ENCODE peak calls at places on chromosomes 12 and 14, in six cellular contexts. N is HEK293T; F is AG09309; J is activated gamma-delta T cell treated with Interleukin-2 at 50 U/mL for 16 hours; K is activated T-helper 1 cell treated with anti-CD3 and anti-CD28 coated beads, Interleukin-2, amount 50 U/mL, for 16 hours; L is left lung. X is an unnamed sample.

GRCh38 chr14:88168498-88169165 is 154.4 kb downstream of the KCNK10 start:
- DNase-seq in N (peak), F (no peak), J (peak), K (peak), L (peak), X (no peak)

GRCh38 chr12:78871566-78871965 is 7.0 kb downstream of the SYT1 start:
- DNase-seq in N (no peak), F (no peak), J (no peak), K (no peak), L (no peak), X (no peak)

GRCh38 chr12:105464426-105464825 is 133.9 kb downstream of the C12orf75 start:
- DNase-seq in N (no peak), F (no peak), J (no peak), K (no peak), L (no peak), X (no peak)

GRCh38 chr14:22883191-22883976 is at the start of gene REM2:
- DNase-seq in N (no peak), F (no peak), J (no peak), K (no peak), L (no peak), X (no peak)

GRCh38 chr12:47268501-47269459 is 189.0 kb upstream of the AMIGO2 start:
- DNase-seq in N (no peak), F (no peak), J (no peak), K (no peak), L (no peak), X (no peak)

GRCh38 chr12:110421159-110421661 is 17.7 kb upstream of the ANAPC7 start:
- DNase-seq in N (no peak), F (no peak), J (no peak), K (no peak), L (no peak), X (no peak)

GRCh38 chr12:106108187-106108816 is 30.5 kb downstream of the NUAK1 start:
- DNase-seq in N (no peak), F (no peak), J (no peak), K (no peak), L (no peak), X (no peak)

GRCh38 chr12:123036471-123037285 is 56.2 kb downstream of the ARL6IP4 start:
- DNase-seq in N (no peak), F (no peak), J (no peak), K (no peak), L (no peak), X (no peak)

GRCh38 chr12:90102957-90103652 is 394.5 kb upstream of the ATP2B1 start:
- DNase-seq in N (peak), F (no peak), J (no peak), K (no peak), L (no peak), X (no peak)

GRCh38 chr12:123608192-123608591 is 6.3 kb downstream of the DDX55 start:
- DNase-seq in N (no peak), F (no peak), J (no peak), K (no peak), L (no peak), X (no peak)

GRCh38 chr14:61479746-61480502 is 158.5 kb downstream of the PRKCH start:
- DNase-seq in N (no peak), F (no peak), J (no peak), K (no peak), L (no peak), X (no peak)

GRCh38 chr12:60981473-60981872 is 1278.7 kb upstream of the USP15 start:
- DNase-seq in N (no peak), F (no peak), J (no peak), K (no peak), L (no peak), X (no peak)

GRCh38 chr14:97705107-97705506 is 907.9 kb downstream of the VRK1 start:
- DNase-seq in N (no peak), F (no peak), J (no peak), K (no peak), L (no peak), X (no peak)

GRCh38 chr14:45699451-45699850 is 446.4 kb upstream of the MIS18BP1 start:
- DNase-seq in N (no peak), F (no peak), J (no peak), K (no peak), L (no peak), X (no peak)

GRCh38 chr12:28092396-28092795 is 97.9 kb upstream of the CCDC91 start:
- DNase-seq in N (no peak), F (no peak), J (no peak), K (no peak), L (no peak), X (no peak)

GRCh38 chr14:100096656-100097055 is 31.4 kb downstream of the EVL start:
- DNase-seq in N (no peak), F (no peak), J (no peak), K (no peak), L (no peak), X (peak)

GRCh38 chr12:117125275-117125613 is 26.0 kb upstream of the TESC start:
- DNase-seq in N (no peak), F (no peak), J (no peak), K (no peak), L (no peak), X (no peak)